ENCODE peak calls at places on chromosomes 3 and 15, in four cellular contexts. One of them, this sample, is unnamed.

GRCh38 chr3:196604548-196604947 is 34.9 kb upstream of the NRROS start:
- DNase-seq in Daoy: no peak
- DNase-seq in IMR-90: no peak
- DNase-seq in EL: no peak
- DNase-seq in this sample: no peak

GRCh38 chr3:11582123-11582968 is 61.4 kb downstream of the VGLL4 start:
- DNase-seq in Daoy: peak
- DNase-seq in IMR-90: peak
- DNase-seq in EL: peak
- DNase-seq in this sample: peak

GRCh38 chr3:70298385-70298784 is 14.1 kb downstream of the MDFIC2 start:
- DNase-seq in Daoy: no peak
- DNase-seq in IMR-90: peak
- DNase-seq in EL: no peak
- DNase-seq in this sample: no peak

GRCh38 chr3:69182588-69183299 is 60.3 kb upstream of the LMOD3 start:
- DNase-seq in Daoy: peak
- DNase-seq in IMR-90: peak
- DNase-seq in EL: peak
- DNase-seq in this sample: no peak

GRCh38 chr15:48974865-48975264 is 11.1 kb upstream of the SHC4 start:
- DNase-seq in Daoy: no peak
- DNase-seq in IMR-90: no peak
- DNase-seq in EL: peak
- DNase-seq in this sample: no peak

GRCh38 chr3:83216919-83217594 is 1455.6 kb upstream of the GBE1 start:
- DNase-seq in Daoy: peak
- DNase-seq in IMR-90: no peak
- DNase-seq in EL: no peak
- DNase-seq in this sample: no peak

GRCh38 chr3:108757404-108757982 is at the start of gene RETNLB:
- DNase-seq in Daoy: no peak
- DNase-seq in IMR-90: no peak
- DNase-seq in EL: no peak
- DNase-seq in this sample: no peak

GRCh38 chr3:55888282-55888855 is 401.3 kb upstream of the WNT5A start:
- DNase-seq in Daoy: no peak
- DNase-seq in IMR-90: no peak
- DNase-seq in EL: no peak
- DNase-seq in this sample: no peak

GRCh38 chr3:157501863-157502262 is 1.4 kb downstream of the VEPH1 start:
- DNase-seq in Daoy: no peak
- DNase-seq in IMR-90: no peak
- DNase-seq in EL: no peak
- DNase-seq in this sample: peak

GRCh38 chr3:189277711-189278110 is 105.9 kb downstream of the TPRG1 start:
- DNase-seq in Daoy: peak
- DNase-seq in IMR-90: no peak
- DNase-seq in EL: peak
- DNase-seq in this sample: no peak

GRCh38 chr3:195059471-195060216 is 211.3 kb downstream of the XXYLT1 start:
- DNase-seq in Daoy: no peak
- DNase-seq in IMR-90: no peak
- DNase-seq in EL: no peak
- DNase-seq in this sample: no peak

GRCh38 chr3:172096881-172097420 is 57.6 kb downstream of the FNDC3B start:
- DNase-seq in Daoy: peak
- DNase-seq in IMR-90: peak
- DNase-seq in EL: peak
- DNase-seq in this sample: peak

GRCh38 chr3:134312072-134312872 is 61.6 kb upstream of the RYK start:
- DNase-seq in Daoy: peak
- DNase-seq in IMR-90: no peak
- DNase-seq in EL: peak
- DNase-seq in this sample: peak

GRCh38 chr3:160016972-160017371 is 28.3 kb downstream of the IL12A start:
- DNase-seq in Daoy: peak
- DNase-seq in IMR-90: peak
- DNase-seq in EL: peak
- DNase-seq in this sample: no peak

GRCh38 chr3:71659758-71660666 is 65.2 kb downstream of the EIF4E3 start:
- DNase-seq in Daoy: no peak
- DNase-seq in IMR-90: peak
- DNase-seq in EL: no peak
- DNase-seq in this sample: no peak

GRCh38 chr15:43493687-43494472 is 924 bp upstream of the TP53BP1 start:
- DNase-seq in Daoy: no peak
- DNase-seq in IMR-90: no peak
- DNase-seq in EL: no peak
- DNase-seq in this sample: no peak

GRCh38 chr15:59976480-59976879 is 27.6 kb upstream of the FOXB1 start:
- DNase-seq in Daoy: no peak
- DNase-seq in IMR-90: no peak
- DNase-seq in EL: no peak
- DNase-seq in this sample: no peak

GRCh38 chr15:83379574-83379973 is 67.6 kb upstream of the SH3GL3 start:
- DNase-seq in Daoy: peak
- DNase-seq in IMR-90: no peak
- DNase-seq in EL: peak
- DNase-seq in this sample: peak

GRCh38 chr3:183907176-183907575 is 22.5 kb upstream of the PARL start:
- DNase-seq in Daoy: no peak
- DNase-seq in IMR-90: no peak
- DNase-seq in EL: no peak
- DNase-seq in this sample: no peak

GRCh38 chr3:12705981-12706380 is 42.1 kb upstream of the RAF1 start:
- DNase-seq in Daoy: no peak
- DNase-seq in IMR-90: peak
- DNase-seq in EL: peak
- DNase-seq in this sample: no peak

GRCh38 chr3:32143849-32144757 is 37.7 kb downstream of the GPD1L start:
- DNase-seq in Daoy: peak
- DNase-seq in IMR-90: peak
- DNase-seq in EL: peak
- DNase-seq in this sample: peak

GRCh38 chr15:31031471-31032064 is 40.1 kb upstream of the MTMR10 start:
- DNase-seq in Daoy: peak
- DNase-seq in IMR-90: peak
- DNase-seq in EL: peak
- DNase-seq in this sample: no peak

GRCh38 chr15:29888651-29889050 is 66.4 kb upstream of the TJP1 start:
- DNase-seq in Daoy: peak
- DNase-seq in IMR-90: peak
- DNase-seq in EL: peak
- DNase-seq in this sample: no peak

GRCh38 chr15:40787344-40787841 is 17.6 kb downstream of the C15orf62 start:
- DNase-seq in Daoy: peak
- DNase-seq in IMR-90: peak
- DNase-seq in EL: peak
- DNase-seq in this sample: peak

GRCh38 chr3:68424796-68425460 is 507.4 kb downstream of the TAFA4 start:
- DNase-seq in Daoy: no peak
- DNase-seq in IMR-90: no peak
- DNase-seq in EL: no peak
- DNase-seq in this sample: no peak

GRCh38 chr15:39770748-39771689 is 11.6 kb downstream of the FSIP1 start:
- DNase-seq in Daoy: peak
- DNase-seq in IMR-90: peak
- DNase-seq in EL: peak
- DNase-seq in this sample: no peak

GRCh38 chr15:92617197-92618037 is 38.2 kb downstream of the FAM174B start:
- DNase-seq in Daoy: peak
- DNase-seq in IMR-90: peak
- DNase-seq in EL: no peak
- DNase-seq in this sample: peak

GRCh38 chr3:174477491-174477890 is 381.6 kb upstream of the NAALADL2 start:
- DNase-seq in Daoy: no peak
- DNase-seq in IMR-90: no peak
- DNase-seq in EL: peak
- DNase-seq in this sample: no peak

GRCh38 chr15:55829826-55830225 is 86.9 kb upstream of the PRTG start:
- DNase-seq in Daoy: no peak
- DNase-seq in IMR-90: no peak
- DNase-seq in EL: no peak
- DNase-seq in this sample: no peak

GRCh38 chr15:40936709-40937666 is 7.8 kb downstream of the DLL4 start:
- DNase-seq in Daoy: no peak
- DNase-seq in IMR-90: peak
- DNase-seq in EL: no peak
- DNase-seq in this sample: no peak

GRCh38 chr15:89081878-89082277 is 6.4 kb upstream of the ABHD2 start:
- DNase-seq in Daoy: no peak
- DNase-seq in IMR-90: no peak
- DNase-seq in EL: no peak
- DNase-seq in this sample: no peak

GRCh38 chr15:70643783-70644125 is 119.6 kb downstream of the UACA start:
- DNase-seq in Daoy: peak
- DNase-seq in IMR-90: no peak
- DNase-seq in EL: peak
- DNase-seq in this sample: peak

GRCh38 chr3:169660709-169661566 is 2.6 kb downstream of the MECOM start:
- DNase-seq in Daoy: peak
- DNase-seq in IMR-90: peak
- DNase-seq in EL: peak
- DNase-seq in this sample: no peak

GRCh38 chr3:49607105-49607591 is 52.9 kb downstream of the BSN start:
- DNase-seq in Daoy: no peak
- DNase-seq in IMR-90: no peak
- DNase-seq in EL: no peak
- DNase-seq in this sample: no peak

GRCh38 chr3:141285570-141285969 is 53.9 kb downstream of the PXYLP1 start:
- DNase-seq in Daoy: no peak
- DNase-seq in IMR-90: no peak
- DNase-seq in EL: no peak
- DNase-seq in this sample: no peak

GRCh38 chr3:171416061-171416460 is 44.1 kb downstream of the TNIK start:
- DNase-seq in Daoy: no peak
- DNase-seq in IMR-90: peak
- DNase-seq in EL: peak
- DNase-seq in this sample: no peak

GRCh38 chr15:67165653-67166260 is 88.7 kb downstream of the AAGAB start:
- DNase-seq in Daoy: peak
- DNase-seq in IMR-90: no peak
- DNase-seq in EL: no peak
- DNase-seq in this sample: no peak

GRCh38 chr3:64691051-64691450 is 3.3 kb upstream of the ADAMTS9 start:
- DNase-seq in Daoy: peak
- DNase-seq in IMR-90: peak
- DNase-seq in EL: no peak
- DNase-seq in this sample: peak

GRCh38 chr3:81105761-81106160 is 655.7 kb downstream of the GBE1 start:
- DNase-seq in Daoy: peak
- DNase-seq in IMR-90: no peak
- DNase-seq in EL: no peak
- DNase-seq in this sample: peak

GRCh38 chr3:170768334-170768801 is 101.6 kb downstream of the RPL22L1 start:
- DNase-seq in Daoy: peak
- DNase-seq in IMR-90: peak
- DNase-seq in EL: peak
- DNase-seq in this sample: no peak

This sample was measured in Caki2.